ENCODE peak calls at places on chromosomes 12 and 14, in ten cellular contexts. One of them, this sample, is unnamed.
A peak's percentile ranks its signal among the peaks of the same experiment; 100 is the strongest.

GRCh38 chr12:46798648-46799047 is 27.1 kb downstream of the SLC38A4 start:
- DNase-seq in stimulated activated CD4-positive, alpha-beta T cell treated with anti-CD3 and anti-CD28 coated beads, Interleukin-1b, Interleukin-23, amount 100 ng/mL, for 1 hour: no peak
- DNase-seq in NAMALWA: no peak
- DNase-seq in HuH-7: no peak
- DNase-seq in nucleus accumbens: no peak
- DNase-seq in stimulated activated naive CD4-positive, alpha-beta T cell: no peak
- DNase-seq in astrocyte: no peak
- DNase-seq in activated CD4-positive, alpha-beta T cell treated with anti-CD3 and anti-CD28 coated beads for 24 hours: no peak
- DNase-seq in fibroblast of the aortic adventitia: no peak
- DNase-seq in GM04504: no peak
- DNase-seq in this sample: no peak

GRCh38 chr12:126418357-126418756 is 1353.1 kb downstream of the AACS start:
- DNase-seq in stimulated activated CD4-positive, alpha-beta T cell treated with anti-CD3 and anti-CD28 coated beads, Interleukin-1b, Interleukin-23, amount 100 ng/mL, for 1 hour: no peak
- DNase-seq in NAMALWA: no peak
- DNase-seq in HuH-7: no peak
- DNase-seq in nucleus accumbens: no peak
- DNase-seq in stimulated activated naive CD4-positive, alpha-beta T cell: no peak
- DNase-seq in astrocyte: no peak
- DNase-seq in activated CD4-positive, alpha-beta T cell treated with anti-CD3 and anti-CD28 coated beads for 24 hours: no peak
- DNase-seq in fibroblast of the aortic adventitia: peak; percentile 16
- DNase-seq in GM04504: no peak
- DNase-seq in this sample: no peak

GRCh38 chr14:35390577-35391387 is 13.8 kb downstream of the NFKBIA start:
- DNase-seq in stimulated activated CD4-positive, alpha-beta T cell treated with anti-CD3 and anti-CD28 coated beads, Interleukin-1b, Interleukin-23, amount 100 ng/mL, for 1 hour: no peak
- DNase-seq in NAMALWA: no peak
- DNase-seq in HuH-7: no peak
- DNase-seq in nucleus accumbens: no peak
- DNase-seq in stimulated activated naive CD4-positive, alpha-beta T cell: no peak
- DNase-seq in astrocyte: peak; percentile 65
- DNase-seq in activated CD4-positive, alpha-beta T cell treated with anti-CD3 and anti-CD28 coated beads for 24 hours: no peak
- DNase-seq in fibroblast of the aortic adventitia: no peak
- DNase-seq in GM04504: no peak
- DNase-seq in this sample: no peak

GRCh38 chr12:49972122-49972521 is 625 bp upstream of the AQP6 start:
- DNase-seq in stimulated activated CD4-positive, alpha-beta T cell treated with anti-CD3 and anti-CD28 coated beads, Interleukin-1b, Interleukin-23, amount 100 ng/mL, for 1 hour: no peak
- DNase-seq in NAMALWA: no peak
- DNase-seq in HuH-7: no peak
- DNase-seq in nucleus accumbens: no peak
- DNase-seq in stimulated activated naive CD4-positive, alpha-beta T cell: no peak
- DNase-seq in astrocyte: no peak
- DNase-seq in activated CD4-positive, alpha-beta T cell treated with anti-CD3 and anti-CD28 coated beads for 24 hours: no peak
- DNase-seq in fibroblast of the aortic adventitia: no peak
- DNase-seq in GM04504: no peak
- DNase-seq in this sample: no peak

GRCh38 chr14:79098324-79098723 is 928.2 kb downstream of the NRXN3 start:
- DNase-seq in stimulated activated CD4-positive, alpha-beta T cell treated with anti-CD3 and anti-CD28 coated beads, Interleukin-1b, Interleukin-23, amount 100 ng/mL, for 1 hour: no peak
- DNase-seq in NAMALWA: no peak
- DNase-seq in HuH-7: no peak
- DNase-seq in nucleus accumbens: no peak
- DNase-seq in stimulated activated naive CD4-positive, alpha-beta T cell: no peak
- DNase-seq in astrocyte: no peak
- DNase-seq in activated CD4-positive, alpha-beta T cell treated with anti-CD3 and anti-CD28 coated beads for 24 hours: no peak
- DNase-seq in fibroblast of the aortic adventitia: no peak
- DNase-seq in GM04504: no peak
- DNase-seq in this sample: no peak

GRCh38 chr12:116916714-116917114 is 6.0 kb downstream of the FBXW8 start:
- DNase-seq in stimulated activated CD4-positive, alpha-beta T cell treated with anti-CD3 and anti-CD28 coated beads, Interleukin-1b, Interleukin-23, amount 100 ng/mL, for 1 hour: no peak
- DNase-seq in NAMALWA: peak; percentile 90
- DNase-seq in HuH-7: peak; percentile 72
- DNase-seq in nucleus accumbens: no peak
- DNase-seq in stimulated activated naive CD4-positive, alpha-beta T cell: no peak
- DNase-seq in astrocyte: peak; percentile 87
- DNase-seq in activated CD4-positive, alpha-beta T cell treated with anti-CD3 and anti-CD28 coated beads for 24 hours: peak; percentile 11
- DNase-seq in fibroblast of the aortic adventitia: peak; percentile 66
- DNase-seq in GM04504: no peak
- DNase-seq in this sample: peak; percentile 42

GRCh38 chr12:58302487-58303011 is 361.2 kb downstream of the ATP23 start:
- DNase-seq in stimulated activated CD4-positive, alpha-beta T cell treated with anti-CD3 and anti-CD28 coated beads, Interleukin-1b, Interleukin-23, amount 100 ng/mL, for 1 hour: no peak
- DNase-seq in NAMALWA: no peak
- DNase-seq in HuH-7: no peak
- DNase-seq in nucleus accumbens: no peak
- DNase-seq in stimulated activated naive CD4-positive, alpha-beta T cell: no peak
- DNase-seq in astrocyte: no peak
- DNase-seq in activated CD4-positive, alpha-beta T cell treated with anti-CD3 and anti-CD28 coated beads for 24 hours: no peak
- DNase-seq in fibroblast of the aortic adventitia: no peak
- DNase-seq in GM04504: no peak
- DNase-seq in this sample: no peak

GRCh38 chr12:58491296-58491695 is 429.0 kb downstream of the LRIG3 start:
- DNase-seq in stimulated activated CD4-positive, alpha-beta T cell treated with anti-CD3 and anti-CD28 coated beads, Interleukin-1b, Interleukin-23, amount 100 ng/mL, for 1 hour: no peak
- DNase-seq in NAMALWA: no peak
- DNase-seq in HuH-7: no peak
- DNase-seq in nucleus accumbens: no peak
- DNase-seq in stimulated activated naive CD4-positive, alpha-beta T cell: no peak
- DNase-seq in astrocyte: peak; percentile 91
- DNase-seq in activated CD4-positive, alpha-beta T cell treated with anti-CD3 and anti-CD28 coated beads for 24 hours: no peak
- DNase-seq in fibroblast of the aortic adventitia: peak; percentile 53
- DNase-seq in GM04504: peak; percentile 32
- DNase-seq in this sample: no peak

GRCh38 chr12:8860165-8860961 is 37.9 kb downstream of the A2ML1 start:
- DNase-seq in stimulated activated CD4-positive, alpha-beta T cell treated with anti-CD3 and anti-CD28 coated beads, Interleukin-1b, Interleukin-23, amount 100 ng/mL, for 1 hour: no peak
- DNase-seq in NAMALWA: peak; percentile 68
- DNase-seq in HuH-7: peak; percentile 19
- DNase-seq in nucleus accumbens: no peak
- DNase-seq in stimulated activated naive CD4-positive, alpha-beta T cell: peak; percentile 2
- DNase-seq in astrocyte: peak; percentile 19
- DNase-seq in activated CD4-positive, alpha-beta T cell treated with anti-CD3 and anti-CD28 coated beads for 24 hours: no peak
- DNase-seq in fibroblast of the aortic adventitia: peak; percentile 72
- DNase-seq in GM04504: no peak
- DNase-seq in this sample: no peak

GRCh38 chr12:125110641-125111360 is 45.6 kb downstream of the AACS start:
- DNase-seq in stimulated activated CD4-positive, alpha-beta T cell treated with anti-CD3 and anti-CD28 coated beads, Interleukin-1b, Interleukin-23, amount 100 ng/mL, for 1 hour: no peak
- DNase-seq in NAMALWA: no peak
- DNase-seq in HuH-7: no peak
- DNase-seq in nucleus accumbens: no peak
- DNase-seq in stimulated activated naive CD4-positive, alpha-beta T cell: no peak
- DNase-seq in astrocyte: peak; percentile 18
- DNase-seq in activated CD4-positive, alpha-beta T cell treated with anti-CD3 and anti-CD28 coated beads for 24 hours: no peak
- DNase-seq in fibroblast of the aortic adventitia: peak; percentile 90
- DNase-seq in GM04504: peak; percentile 21
- DNase-seq in this sample: no peak

GRCh38 chr12:55670213-55670730 is 33.6 kb downstream of the OR10P1 start:
- DNase-seq in stimulated activated CD4-positive, alpha-beta T cell treated with anti-CD3 and anti-CD28 coated beads, Interleukin-1b, Interleukin-23, amount 100 ng/mL, for 1 hour: no peak
- DNase-seq in NAMALWA: no peak
- DNase-seq in HuH-7: no peak
- DNase-seq in nucleus accumbens: no peak
- DNase-seq in stimulated activated naive CD4-positive, alpha-beta T cell: no peak
- DNase-seq in astrocyte: no peak
- DNase-seq in activated CD4-positive, alpha-beta T cell treated with anti-CD3 and anti-CD28 coated beads for 24 hours: no peak
- DNase-seq in fibroblast of the aortic adventitia: no peak
- DNase-seq in GM04504: no peak
- DNase-seq in this sample: no peak

GRCh38 chr14:75519826-75520692 is 2.2 kb upstream of the BATF start:
- DNase-seq in stimulated activated CD4-positive, alpha-beta T cell treated with anti-CD3 and anti-CD28 coated beads, Interleukin-1b, Interleukin-23, amount 100 ng/mL, for 1 hour: no peak
- DNase-seq in NAMALWA: no peak
- DNase-seq in HuH-7: no peak
- DNase-seq in nucleus accumbens: no peak
- DNase-seq in stimulated activated naive CD4-positive, alpha-beta T cell: no peak
- DNase-seq in astrocyte: no peak
- DNase-seq in activated CD4-positive, alpha-beta T cell treated with anti-CD3 and anti-CD28 coated beads for 24 hours: no peak
- DNase-seq in fibroblast of the aortic adventitia: peak; percentile 31
- DNase-seq in GM04504: peak; percentile 10
- DNase-seq in this sample: no peak

GRCh38 chr12:127108360-127109215 is 1158.4 kb upstream of the TMEM132C start:
- DNase-seq in stimulated activated CD4-positive, alpha-beta T cell treated with anti-CD3 and anti-CD28 coated beads, Interleukin-1b, Interleukin-23, amount 100 ng/mL, for 1 hour: peak; percentile 15
- DNase-seq in NAMALWA: peak; percentile 27
- DNase-seq in HuH-7: peak; percentile 37
- DNase-seq in nucleus accumbens: peak; percentile 10
- DNase-seq in stimulated activated naive CD4-positive, alpha-beta T cell: no peak
- DNase-seq in astrocyte: peak; percentile 16
- DNase-seq in activated CD4-positive, alpha-beta T cell treated with anti-CD3 and anti-CD28 coated beads for 24 hours: peak; percentile 3
- DNase-seq in fibroblast of the aortic adventitia: peak; percentile 78
- DNase-seq in GM04504: peak; percentile 51
- DNase-seq in this sample: peak; percentile 12

GRCh38 chr12:1391722-1392121 is 202.7 kb downstream of the FBXL14 start:
- DNase-seq in stimulated activated CD4-positive, alpha-beta T cell treated with anti-CD3 and anti-CD28 coated beads, Interleukin-1b, Interleukin-23, amount 100 ng/mL, for 1 hour: no peak
- DNase-seq in NAMALWA: no peak
- DNase-seq in HuH-7: no peak
- DNase-seq in nucleus accumbens: no peak
- DNase-seq in stimulated activated naive CD4-positive, alpha-beta T cell: no peak
- DNase-seq in astrocyte: no peak
- DNase-seq in activated CD4-positive, alpha-beta T cell treated with anti-CD3 and anti-CD28 coated beads for 24 hours: no peak
- DNase-seq in fibroblast of the aortic adventitia: no peak
- DNase-seq in GM04504: no peak
- DNase-seq in this sample: no peak

GRCh38 chr12:92288533-92288932 is 142.9 kb upstream of the BTG1 start:
- DNase-seq in stimulated activated CD4-positive, alpha-beta T cell treated with anti-CD3 and anti-CD28 coated beads, Interleukin-1b, Interleukin-23, amount 100 ng/mL, for 1 hour: no peak
- DNase-seq in NAMALWA: no peak
- DNase-seq in HuH-7: no peak
- DNase-seq in nucleus accumbens: peak; percentile 14
- DNase-seq in stimulated activated naive CD4-positive, alpha-beta T cell: no peak
- DNase-seq in astrocyte: no peak
- DNase-seq in activated CD4-positive, alpha-beta T cell treated with anti-CD3 and anti-CD28 coated beads for 24 hours: no peak
- DNase-seq in fibroblast of the aortic adventitia: no peak
- DNase-seq in GM04504: no peak
- DNase-seq in this sample: no peak

GRCh38 chr12:27509032-27509431 is 15.0 kb upstream of the PPFIBP1 start:
- DNase-seq in stimulated activated CD4-positive, alpha-beta T cell treated with anti-CD3 and anti-CD28 coated beads, Interleukin-1b, Interleukin-23, amount 100 ng/mL, for 1 hour: no peak
- DNase-seq in NAMALWA: no peak
- DNase-seq in HuH-7: no peak
- DNase-seq in nucleus accumbens: no peak
- DNase-seq in stimulated activated naive CD4-positive, alpha-beta T cell: no peak
- DNase-seq in astrocyte: no peak
- DNase-seq in activated CD4-positive, alpha-beta T cell treated with anti-CD3 and anti-CD28 coated beads for 24 hours: no peak
- DNase-seq in fibroblast of the aortic adventitia: no peak
- DNase-seq in GM04504: no peak
- DNase-seq in this sample: no peak

GRCh38 chr12:132160671-132161045 is 16.4 kb downstream of the NOC4L start:
- DNase-seq in stimulated activated CD4-positive, alpha-beta T cell treated with anti-CD3 and anti-CD28 coated beads, Interleukin-1b, Interleukin-23, amount 100 ng/mL, for 1 hour: no peak
- DNase-seq in NAMALWA: no peak
- DNase-seq in HuH-7: no peak
- DNase-seq in nucleus accumbens: no peak
- DNase-seq in stimulated activated naive CD4-positive, alpha-beta T cell: no peak
- DNase-seq in astrocyte: no peak
- DNase-seq in activated CD4-positive, alpha-beta T cell treated with anti-CD3 and anti-CD28 coated beads for 24 hours: no peak
- DNase-seq in fibroblast of the aortic adventitia: no peak
- DNase-seq in GM04504: no peak
- DNase-seq in this sample: no peak

GRCh38 chr12:113900711-113901110 is 65.4 kb downstream of the RBM19 start:
- DNase-seq in stimulated activated CD4-positive, alpha-beta T cell treated with anti-CD3 and anti-CD28 coated beads, Interleukin-1b, Interleukin-23, amount 100 ng/mL, for 1 hour: no peak
- DNase-seq in NAMALWA: no peak
- DNase-seq in HuH-7: no peak
- DNase-seq in nucleus accumbens: no peak
- DNase-seq in stimulated activated naive CD4-positive, alpha-beta T cell: no peak
- DNase-seq in astrocyte: no peak
- DNase-seq in activated CD4-positive, alpha-beta T cell treated with anti-CD3 and anti-CD28 coated beads for 24 hours: no peak
- DNase-seq in fibroblast of the aortic adventitia: no peak
- DNase-seq in GM04504: no peak
- DNase-seq in this sample: no peak

GRCh38 chr14:97379091-97379531 is 581.9 kb downstream of the VRK1 start:
- DNase-seq in stimulated activated CD4-positive, alpha-beta T cell treated with anti-CD3 and anti-CD28 coated beads, Interleukin-1b, Interleukin-23, amount 100 ng/mL, for 1 hour: no peak
- DNase-seq in NAMALWA: no peak
- DNase-seq in HuH-7: no peak
- DNase-seq in nucleus accumbens: no peak
- DNase-seq in stimulated activated naive CD4-positive, alpha-beta T cell: no peak
- DNase-seq in astrocyte: no peak
- DNase-seq in activated CD4-positive, alpha-beta T cell treated with anti-CD3 and anti-CD28 coated beads for 24 hours: no peak
- DNase-seq in fibroblast of the aortic adventitia: no peak
- DNase-seq in GM04504: no peak
- DNase-seq in this sample: no peak

GRCh38 chr12:75724913-75725312 is 213.5 kb upstream of the KRR1 start:
- DNase-seq in stimulated activated CD4-positive, alpha-beta T cell treated with anti-CD3 and anti-CD28 coated beads, Interleukin-1b, Interleukin-23, amount 100 ng/mL, for 1 hour: no peak
- DNase-seq in NAMALWA: no peak
- DNase-seq in HuH-7: no peak
- DNase-seq in nucleus accumbens: no peak
- DNase-seq in stimulated activated naive CD4-positive, alpha-beta T cell: no peak
- DNase-seq in astrocyte: peak; percentile 85
- DNase-seq in activated CD4-positive, alpha-beta T cell treated with anti-CD3 and anti-CD28 coated beads for 24 hours: no peak
- DNase-seq in fibroblast of the aortic adventitia: peak; percentile 97
- DNase-seq in GM04504: peak; percentile 88
- DNase-seq in this sample: no peak

GRCh38 chr14:90773705-90774104 is 42.5 kb downstream of the TTC7B start:
- DNase-seq in stimulated activated CD4-positive, alpha-beta T cell treated with anti-CD3 and anti-CD28 coated beads, Interleukin-1b, Interleukin-23, amount 100 ng/mL, for 1 hour: no peak
- DNase-seq in NAMALWA: no peak
- DNase-seq in HuH-7: no peak
- DNase-seq in nucleus accumbens: no peak
- DNase-seq in stimulated activated naive CD4-positive, alpha-beta T cell: no peak
- DNase-seq in astrocyte: no peak
- DNase-seq in activated CD4-positive, alpha-beta T cell treated with anti-CD3 and anti-CD28 coated beads for 24 hours: no peak
- DNase-seq in fibroblast of the aortic adventitia: no peak
- DNase-seq in GM04504: no peak
- DNase-seq in this sample: no peak

GRCh38 chr14:50082784-50083466 is 33.4 kb downstream of the VCPKMT start:
- DNase-seq in stimulated activated CD4-positive, alpha-beta T cell treated with anti-CD3 and anti-CD28 coated beads, Interleukin-1b, Interleukin-23, amount 100 ng/mL, for 1 hour: peak; percentile 55
- DNase-seq in NAMALWA: peak; percentile 44
- DNase-seq in HuH-7: no peak
- DNase-seq in nucleus accumbens: no peak
- DNase-seq in stimulated activated naive CD4-positive, alpha-beta T cell: peak; percentile 77
- DNase-seq in astrocyte: peak; percentile 68
- DNase-seq in activated CD4-positive, alpha-beta T cell treated with anti-CD3 and anti-CD28 coated beads for 24 hours: peak; percentile 72
- DNase-seq in fibroblast of the aortic adventitia: no peak
- DNase-seq in GM04504: no peak
- DNase-seq in this sample: no peak

GRCh38 chr12:22459872-22460490 is 84.4 kb downstream of the C2CD5 start:
- DNase-seq in stimulated activated CD4-positive, alpha-beta T cell treated with anti-CD3 and anti-CD28 coated beads, Interleukin-1b, Interleukin-23, amount 100 ng/mL, for 1 hour: no peak
- DNase-seq in NAMALWA: peak; percentile 76
- DNase-seq in HuH-7: peak; percentile 24
- DNase-seq in nucleus accumbens: no peak
- DNase-seq in stimulated activated naive CD4-positive, alpha-beta T cell: no peak
- DNase-seq in astrocyte: peak; percentile 29
- DNase-seq in activated CD4-positive, alpha-beta T cell treated with anti-CD3 and anti-CD28 coated beads for 24 hours: peak; percentile 12
- DNase-seq in fibroblast of the aortic adventitia: peak; percentile 65
- DNase-seq in GM04504: peak; percentile 10
- DNase-seq in this sample: no peak

GRCh38 chr12:76946451-76946850 is 67.6 kb upstream of the CSRP2 start:
- DNase-seq in stimulated activated CD4-positive, alpha-beta T cell treated with anti-CD3 and anti-CD28 coated beads, Interleukin-1b, Interleukin-23, amount 100 ng/mL, for 1 hour: no peak
- DNase-seq in NAMALWA: no peak
- DNase-seq in HuH-7: no peak
- DNase-seq in nucleus accumbens: no peak
- DNase-seq in stimulated activated naive CD4-positive, alpha-beta T cell: no peak
- DNase-seq in astrocyte: peak; percentile 31
- DNase-seq in activated CD4-positive, alpha-beta T cell treated with anti-CD3 and anti-CD28 coated beads for 24 hours: no peak
- DNase-seq in fibroblast of the aortic adventitia: no peak
- DNase-seq in GM04504: no peak
- DNase-seq in this sample: no peak

GRCh38 chr12:27861428-27862167 is 81.6 kb upstream of the MANSC4 start:
- DNase-seq in stimulated activated CD4-positive, alpha-beta T cell treated with anti-CD3 and anti-CD28 coated beads, Interleukin-1b, Interleukin-23, amount 100 ng/mL, for 1 hour: no peak
- DNase-seq in NAMALWA: peak; percentile 93
- DNase-seq in HuH-7: no peak
- DNase-seq in nucleus accumbens: no peak
- DNase-seq in stimulated activated naive CD4-positive, alpha-beta T cell: no peak
- DNase-seq in astrocyte: no peak
- DNase-seq in activated CD4-positive, alpha-beta T cell treated with anti-CD3 and anti-CD28 coated beads for 24 hours: no peak
- DNase-seq in fibroblast of the aortic adventitia: peak; percentile 62
- DNase-seq in GM04504: no peak
- DNase-seq in this sample: peak; percentile 5

GRCh38 chr14:100586520-100587247 is 533 bp downstream of the BEGAIN start:
- DNase-seq in stimulated activated CD4-positive, alpha-beta T cell treated with anti-CD3 and anti-CD28 coated beads, Interleukin-1b, Interleukin-23, amount 100 ng/mL, for 1 hour: peak; percentile 21
- DNase-seq in NAMALWA: no peak
- DNase-seq in HuH-7: no peak
- DNase-seq in nucleus accumbens: peak; percentile 26
- DNase-seq in stimulated activated naive CD4-positive, alpha-beta T cell: no peak
- DNase-seq in astrocyte: peak; percentile 34
- DNase-seq in activated CD4-positive, alpha-beta T cell treated with anti-CD3 and anti-CD28 coated beads for 24 hours: no peak
- DNase-seq in fibroblast of the aortic adventitia: no peak
- DNase-seq in GM04504: no peak
- DNase-seq in this sample: no peak

GRCh38 chr14:100438678-100439592 is 115.8 kb downstream of the SLC25A47 start:
- DNase-seq in stimulated activated CD4-positive, alpha-beta T cell treated with anti-CD3 and anti-CD28 coated beads, Interleukin-1b, Interleukin-23, amount 100 ng/mL, for 1 hour: peak; percentile 27
- DNase-seq in NAMALWA: no peak
- DNase-seq in HuH-7: no peak
- DNase-seq in nucleus accumbens: peak; percentile 29
- DNase-seq in stimulated activated naive CD4-positive, alpha-beta T cell: no peak
- DNase-seq in astrocyte: peak; percentile 94
- DNase-seq in activated CD4-positive, alpha-beta T cell treated with anti-CD3 and anti-CD28 coated beads for 24 hours: peak; percentile 11
- DNase-seq in fibroblast of the aortic adventitia: peak; percentile 63
- DNase-seq in GM04504: no peak
- DNase-seq in this sample: no peak

GRCh38 chr14:102341566-102341965 is 21.1 kb downstream of the CINP start:
- DNase-seq in stimulated activated CD4-positive, alpha-beta T cell treated with anti-CD3 and anti-CD28 coated beads, Interleukin-1b, Interleukin-23, amount 100 ng/mL, for 1 hour: no peak
- DNase-seq in NAMALWA: no peak
- DNase-seq in HuH-7: no peak
- DNase-seq in nucleus accumbens: no peak
- DNase-seq in stimulated activated naive CD4-positive, alpha-beta T cell: no peak
- DNase-seq in astrocyte: no peak
- DNase-seq in activated CD4-positive, alpha-beta T cell treated with anti-CD3 and anti-CD28 coated beads for 24 hours: no peak
- DNase-seq in fibroblast of the aortic adventitia: no peak
- DNase-seq in GM04504: no peak
- DNase-seq in this sample: no peak

This sample was measured in GM18507.